ENCODE peak calls at places on chromosomes 5 and 9, in eight cellular contexts. One of them, this sample, is unnamed.

GRCh38 chr5:74766348-74766886 is 500 bp downstream of the GFM2 start:
- DNase-seq in colonic mucosa: peak; percentile 24
- DNase-seq in A549: peak; percentile 66
- DNase-seq in kidney: no peak
- DNase-seq in GM12865: no peak
- DNase-seq in AG10803: peak; percentile 58
- DNase-seq in lower leg skin: no peak
- DNase-seq in activated B cell treated with CpG ODN at 0.5 μM for 24 hours: no peak
- DNase-seq in this sample: no peak

GRCh38 chr5:147044868-147045267 is 166.3 kb upstream of the PPP2R2B start:
- DNase-seq in colonic mucosa: no peak
- DNase-seq in A549: no peak
- DNase-seq in kidney: no peak
- DNase-seq in GM12865: no peak
- DNase-seq in AG10803: no peak
- DNase-seq in lower leg skin: no peak
- DNase-seq in activated B cell treated with CpG ODN at 0.5 μM for 24 hours: no peak
- DNase-seq in this sample: no peak

GRCh38 chr5:78364005-78364404 is 3.6 kb downstream of the SCAMP1 start:
- DNase-seq in colonic mucosa: no peak
- DNase-seq in A549: no peak
- DNase-seq in kidney: no peak
- DNase-seq in GM12865: no peak
- DNase-seq in AG10803: no peak
- DNase-seq in lower leg skin: no peak
- DNase-seq in activated B cell treated with CpG ODN at 0.5 μM for 24 hours: no peak
- DNase-seq in this sample: no peak

GRCh38 chr5:112338681-112339337 is 80.3 kb downstream of the EPB41L4A start:
- DNase-seq in colonic mucosa: no peak
- DNase-seq in A549: no peak
- DNase-seq in kidney: no peak
- DNase-seq in GM12865: no peak
- DNase-seq in AG10803: peak; percentile 54
- DNase-seq in lower leg skin: peak; percentile 85
- DNase-seq in activated B cell treated with CpG ODN at 0.5 μM for 24 hours: no peak
- DNase-seq in this sample: no peak

GRCh38 chr9:101307041-101307440 is 77.8 kb downstream of the BAAT start:
- DNase-seq in colonic mucosa: no peak
- DNase-seq in A549: no peak
- DNase-seq in kidney: no peak
- DNase-seq in GM12865: no peak
- DNase-seq in AG10803: no peak
- DNase-seq in lower leg skin: no peak
- DNase-seq in activated B cell treated with CpG ODN at 0.5 μM for 24 hours: no peak
- DNase-seq in this sample: no peak

GRCh38 chr5:72036951-72037350 is 70.3 kb upstream of the MAP1B start:
- DNase-seq in colonic mucosa: no peak
- DNase-seq in A549: no peak
- DNase-seq in kidney: no peak
- DNase-seq in GM12865: no peak
- DNase-seq in AG10803: no peak
- DNase-seq in lower leg skin: no peak
- DNase-seq in activated B cell treated with CpG ODN at 0.5 μM for 24 hours: no peak
- DNase-seq in this sample: no peak

GRCh38 chr9:104977580-104977979 is 49.6 kb upstream of the ABCA1 start:
- DNase-seq in colonic mucosa: no peak
- DNase-seq in A549: no peak
- DNase-seq in kidney: no peak
- DNase-seq in GM12865: no peak
- DNase-seq in AG10803: no peak
- DNase-seq in lower leg skin: no peak
- DNase-seq in activated B cell treated with CpG ODN at 0.5 μM for 24 hours: no peak
- DNase-seq in this sample: no peak

GRCh38 chr5:453725-454481 is 10.9 kb downstream of the EXOC3 start:
- DNase-seq in colonic mucosa: no peak
- DNase-seq in A549: no peak
- DNase-seq in kidney: peak; percentile 42
- DNase-seq in GM12865: no peak
- DNase-seq in AG10803: no peak
- DNase-seq in lower leg skin: peak; percentile 70
- DNase-seq in activated B cell treated with CpG ODN at 0.5 μM for 24 hours: peak; percentile 11
- DNase-seq in this sample: peak; percentile 71

GRCh38 chr5:92644271-92644886 is 936.6 kb downstream of the NR2F1-AS1 start:
- DNase-seq in colonic mucosa: no peak
- DNase-seq in A549: no peak
- DNase-seq in kidney: no peak
- DNase-seq in GM12865: peak; percentile 2
- DNase-seq in AG10803: no peak
- DNase-seq in lower leg skin: no peak
- DNase-seq in activated B cell treated with CpG ODN at 0.5 μM for 24 hours: no peak
- DNase-seq in this sample: no peak

GRCh38 chr5:174744896-174745295 is 20.5 kb downstream of the MSX2 start:
- DNase-seq in colonic mucosa: no peak
- DNase-seq in A549: no peak
- DNase-seq in kidney: no peak
- DNase-seq in GM12865: no peak
- DNase-seq in AG10803: no peak
- DNase-seq in lower leg skin: no peak
- DNase-seq in activated B cell treated with CpG ODN at 0.5 μM for 24 hours: no peak
- DNase-seq in this sample: no peak

GRCh38 chr5:135566422-135567416 is 12.1 kb downstream of the CXCL14 start:
- DNase-seq in colonic mucosa: no peak
- DNase-seq in A549: no peak
- DNase-seq in kidney: peak; percentile 74
- DNase-seq in GM12865: no peak
- DNase-seq in AG10803: no peak
- DNase-seq in lower leg skin: no peak
- DNase-seq in activated B cell treated with CpG ODN at 0.5 μM for 24 hours: no peak
- DNase-seq in this sample: no peak

GRCh38 chr5:145497041-145497440 is 338.1 kb downstream of the PRELID2 start:
- DNase-seq in colonic mucosa: no peak
- DNase-seq in A549: no peak
- DNase-seq in kidney: no peak
- DNase-seq in GM12865: no peak
- DNase-seq in AG10803: no peak
- DNase-seq in lower leg skin: no peak
- DNase-seq in activated B cell treated with CpG ODN at 0.5 μM for 24 hours: no peak
- DNase-seq in this sample: no peak

GRCh38 chr5:101679816-101680215 is 616.3 kb downstream of the SLCO4C1 start:
- DNase-seq in colonic mucosa: no peak
- DNase-seq in A549: no peak
- DNase-seq in kidney: no peak
- DNase-seq in GM12865: no peak
- DNase-seq in AG10803: peak; percentile 11
- DNase-seq in lower leg skin: no peak
- DNase-seq in activated B cell treated with CpG ODN at 0.5 μM for 24 hours: no peak
- DNase-seq in this sample: no peak

GRCh38 chr5:167812871-167813270 is 478.6 kb upstream of the WWC1 start:
- DNase-seq in colonic mucosa: no peak
- DNase-seq in A549: no peak
- DNase-seq in kidney: no peak
- DNase-seq in GM12865: no peak
- DNase-seq in AG10803: no peak
- DNase-seq in lower leg skin: no peak
- DNase-seq in activated B cell treated with CpG ODN at 0.5 μM for 24 hours: no peak
- DNase-seq in this sample: no peak

GRCh38 chr5:97923997-97924396 is 741.0 kb upstream of the RIOK2 start:
- DNase-seq in colonic mucosa: no peak
- DNase-seq in A549: no peak
- DNase-seq in kidney: no peak
- DNase-seq in GM12865: peak; percentile 23
- DNase-seq in AG10803: no peak
- DNase-seq in lower leg skin: no peak
- DNase-seq in activated B cell treated with CpG ODN at 0.5 μM for 24 hours: no peak
- DNase-seq in this sample: no peak

DNA sequence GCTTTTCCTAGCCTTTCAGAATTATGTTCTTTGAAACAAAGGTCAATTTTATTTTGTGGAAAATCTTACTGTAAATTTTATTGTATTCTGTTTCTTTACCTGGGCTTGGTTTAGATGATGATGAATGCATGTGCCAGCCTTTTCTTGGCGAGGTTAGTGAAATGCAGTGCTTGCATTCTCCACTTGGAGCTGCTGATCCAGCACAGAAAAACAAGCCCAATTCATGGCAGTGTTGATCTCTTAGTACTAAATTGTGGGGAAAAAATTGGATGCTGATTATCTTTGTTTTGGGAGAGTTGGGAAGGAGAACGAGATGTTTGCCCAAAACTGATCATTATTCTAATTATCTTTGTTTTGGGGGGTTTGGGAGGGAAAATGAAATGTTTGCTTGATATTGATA is 3.7 kb downstream of the HABP4 start:
- DNase-seq in colonic mucosa: no peak
- DNase-seq in A549: peak; percentile 75
- DNase-seq in kidney: no peak
- DNase-seq in GM12865: peak; percentile 12
- DNase-seq in AG10803: peak; percentile 61
- DNase-seq in lower leg skin: no peak
- DNase-seq in activated B cell treated with CpG ODN at 0.5 μM for 24 hours: no peak
- DNase-seq in this sample: no peak
- TF ChIP-seq CTCF in colonic mucosa: no peak
- TF ChIP-seq CTCF in A549: peak; percentile 38
- TF ChIP-seq CTCF in kidney: peak; percentile 53
- TF ChIP-seq CTCF in GM12865: peak; percentile 16
- TF ChIP-seq CTCF in AG10803: peak; percentile 90
- TF ChIP-seq CTCF in lower leg skin: no peak
- TF ChIP-seq CTCF in activated B cell treated with CpG ODN at 0.5 μM for 24 hours: no peak
- TF ChIP-seq CTCF in this sample: peak; percentile 79

GRCh38 chr9:137614631-137615386 is 4.0 kb upstream of the EHMT1 start:
- DNase-seq in colonic mucosa: no peak
- DNase-seq in A549: no peak
- DNase-seq in kidney: peak; percentile 78
- DNase-seq in GM12865: no peak
- DNase-seq in AG10803: no peak
- DNase-seq in lower leg skin: no peak
- DNase-seq in activated B cell treated with CpG ODN at 0.5 μM for 24 hours: no peak
- DNase-seq in this sample: no peak
- TF ChIP-seq CTCF in colonic mucosa: no peak
- TF ChIP-seq CTCF in A549: no peak
- TF ChIP-seq CTCF in kidney: no peak
- TF ChIP-seq CTCF in GM12865: no peak
- TF ChIP-seq CTCF in AG10803: no peak
- TF ChIP-seq CTCF in lower leg skin: no peak
- TF ChIP-seq CTCF in activated B cell treated with CpG ODN at 0.5 μM for 24 hours: no peak
- TF ChIP-seq CTCF in this sample: peak; percentile 10

DNA sequence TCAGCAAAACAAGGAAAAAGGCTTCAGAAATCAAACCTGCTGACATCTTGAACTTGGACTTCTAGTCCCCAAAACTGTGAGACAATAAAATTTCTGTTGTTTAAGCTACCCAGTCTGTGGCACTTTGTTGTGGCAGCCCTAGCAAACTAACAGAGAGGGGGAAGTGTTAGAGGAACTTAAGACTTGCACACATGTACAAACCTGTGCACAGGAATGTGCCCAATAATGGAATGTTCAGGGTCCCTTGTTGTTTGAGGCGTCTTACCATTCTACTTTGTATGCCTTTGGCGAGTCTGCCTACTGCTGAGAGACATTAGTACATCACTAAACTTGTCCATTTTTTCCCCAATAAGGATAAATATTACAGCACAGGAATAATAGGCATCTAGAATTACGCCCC is 160.3 kb downstream of the WDR70 start:
- DNase-seq in colonic mucosa: no peak
- DNase-seq in A549: no peak
- DNase-seq in kidney: no peak
- DNase-seq in GM12865: no peak
- DNase-seq in AG10803: no peak
- DNase-seq in lower leg skin: no peak
- DNase-seq in activated B cell treated with CpG ODN at 0.5 μM for 24 hours: no peak
- DNase-seq in this sample: no peak
- TF ChIP-seq CTCF in colonic mucosa: no peak
- TF ChIP-seq CTCF in A549: no peak
- TF ChIP-seq CTCF in kidney: no peak
- TF ChIP-seq CTCF in GM12865: no peak
- TF ChIP-seq CTCF in AG10803: no peak
- TF ChIP-seq CTCF in lower leg skin: no peak
- TF ChIP-seq CTCF in activated B cell treated with CpG ODN at 0.5 μM for 24 hours: no peak
- TF ChIP-seq CTCF in this sample: no peak

GRCh38 chr5:142171270-142171669 is 62.7 kb downstream of the NDFIP1 start:
- DNase-seq in colonic mucosa: no peak
- DNase-seq in A549: no peak
- DNase-seq in kidney: no peak
- DNase-seq in GM12865: no peak
- DNase-seq in AG10803: no peak
- DNase-seq in lower leg skin: no peak
- DNase-seq in activated B cell treated with CpG ODN at 0.5 μM for 24 hours: no peak
- DNase-seq in this sample: no peak
- TF ChIP-seq CTCF in colonic mucosa: no peak
- TF ChIP-seq CTCF in A549: no peak
- TF ChIP-seq CTCF in kidney: no peak
- TF ChIP-seq CTCF in GM12865: no peak
- TF ChIP-seq CTCF in AG10803: no peak
- TF ChIP-seq CTCF in lower leg skin: no peak
- TF ChIP-seq CTCF in activated B cell treated with CpG ODN at 0.5 μM for 24 hours: no peak
- TF ChIP-seq CTCF in this sample: peak; percentile 17

GRCh38 chr9:127980706-127981558 is at the start of gene EEIG1:
- DNase-seq in colonic mucosa: peak; percentile 97
- DNase-seq in A549: peak; percentile 88
- DNase-seq in kidney: peak; percentile 99
- DNase-seq in GM12865: peak; percentile 95
- DNase-seq in AG10803: peak; percentile 85
- DNase-seq in lower leg skin: peak; percentile 99
- DNase-seq in activated B cell treated with CpG ODN at 0.5 μM for 24 hours: peak; percentile 99
- DNase-seq in this sample: peak; percentile 98
- TF ChIP-seq CTCF in colonic mucosa: no peak
- TF ChIP-seq CTCF in A549: no peak
- TF ChIP-seq CTCF in kidney: no peak
- TF ChIP-seq CTCF in GM12865: no peak
- TF ChIP-seq CTCF in AG10803: no peak
- TF ChIP-seq CTCF in lower leg skin: no peak
- TF ChIP-seq CTCF in activated B cell treated with CpG ODN at 0.5 μM for 24 hours: no peak
- TF ChIP-seq CTCF in this sample: no peak

This sample was measured in chondrocyte.